ENCODE peak calls at places on chromosomes 12 and 14, in four cellular contexts. One of them, this sample, is unnamed.

GRCh38 chr14:86798330-86798729 is 1194.7 kb downstream of the GALC start:
- DNase-seq in hepatocyte: no peak
- DNase-seq in choroid plexus epithelial cell: peak
- DNase-seq in astrocyte of the spinal cord: no peak
- DNase-seq in this sample: no peak

GRCh38 chr12:130754234-130755001 is 38.3 kb upstream of the RIMBP2 start:
- DNase-seq in hepatocyte: no peak
- DNase-seq in choroid plexus epithelial cell: no peak
- DNase-seq in astrocyte of the spinal cord: no peak
- DNase-seq in this sample: no peak

GRCh38 chr12:13024151-13024946 is 19.8 kb upstream of the FAM234B start:
- DNase-seq in hepatocyte: peak
- DNase-seq in choroid plexus epithelial cell: peak
- DNase-seq in astrocyte of the spinal cord: peak
- DNase-seq in this sample: no peak

GRCh38 chr14:75915063-75915462 is 66.7 kb downstream of the TGFB3 start:
- DNase-seq in hepatocyte: no peak
- DNase-seq in choroid plexus epithelial cell: peak
- DNase-seq in astrocyte of the spinal cord: no peak
- DNase-seq in this sample: no peak

GRCh38 chr12:46562625-46563228 is 190.2 kb upstream of the SLC38A2 start:
- DNase-seq in hepatocyte: no peak
- DNase-seq in choroid plexus epithelial cell: peak
- DNase-seq in astrocyte of the spinal cord: peak
- DNase-seq in this sample: no peak

GRCh38 chr12:57606821-57607220 is 2.2 kb downstream of the DTX3 start:
- DNase-seq in hepatocyte: no peak
- DNase-seq in choroid plexus epithelial cell: no peak
- DNase-seq in astrocyte of the spinal cord: no peak
- DNase-seq in this sample: no peak

GRCh38 chr12:10672231-10672868 is 1.5 kb downstream of the STYK1 start:
- DNase-seq in hepatocyte: no peak
- DNase-seq in choroid plexus epithelial cell: no peak
- DNase-seq in astrocyte of the spinal cord: no peak
- DNase-seq in this sample: no peak

GRCh38 chr12:47346251-47347019 is 266.7 kb upstream of the AMIGO2 start:
- DNase-seq in hepatocyte: peak
- DNase-seq in choroid plexus epithelial cell: no peak
- DNase-seq in astrocyte of the spinal cord: no peak
- DNase-seq in this sample: no peak

GRCh38 chr14:68506021-68506644 is 286.7 kb downstream of the ZFP36L1 start:
- DNase-seq in hepatocyte: no peak
- DNase-seq in choroid plexus epithelial cell: peak
- DNase-seq in astrocyte of the spinal cord: peak
- DNase-seq in this sample: no peak

GRCh38 chr14:26594148-26594547 is 3.7 kb downstream of the NOVA1 start:
- DNase-seq in hepatocyte: no peak
- DNase-seq in choroid plexus epithelial cell: no peak
- DNase-seq in astrocyte of the spinal cord: no peak
- DNase-seq in this sample: no peak

GRCh38 chr12:57712671-57713070 is 18.7 kb downstream of the OS9 start:
- DNase-seq in hepatocyte: no peak
- DNase-seq in choroid plexus epithelial cell: no peak
- DNase-seq in astrocyte of the spinal cord: no peak
- DNase-seq in this sample: no peak

GRCh38 chr12:55965941-55966407 is at the start of gene PMEL:
- DNase-seq in hepatocyte: peak
- DNase-seq in choroid plexus epithelial cell: peak
- DNase-seq in astrocyte of the spinal cord: no peak
- DNase-seq in this sample: no peak

GRCh38 chr12:93894391-93895095 is 217.4 kb downstream of the CRADD start:
- DNase-seq in hepatocyte: peak
- DNase-seq in choroid plexus epithelial cell: peak
- DNase-seq in astrocyte of the spinal cord: peak
- DNase-seq in this sample: peak

GRCh38 chr14:95341115-95341514 is 21.4 kb upstream of the CLMN start:
- DNase-seq in hepatocyte: no peak
- DNase-seq in choroid plexus epithelial cell: no peak
- DNase-seq in astrocyte of the spinal cord: no peak
- DNase-seq in this sample: no peak

GRCh38 chr12:94710933-94711332 is 60.6 kb upstream of the TMCC3 start:
- DNase-seq in hepatocyte: no peak
- DNase-seq in choroid plexus epithelial cell: no peak
- DNase-seq in astrocyte of the spinal cord: no peak
- DNase-seq in this sample: no peak

GRCh38 chr12:97308576-97309198 is 153.9 kb upstream of the RMST start:
- DNase-seq in hepatocyte: peak
- DNase-seq in choroid plexus epithelial cell: peak
- DNase-seq in astrocyte of the spinal cord: peak
- DNase-seq in this sample: no peak

GRCh38 chr14:85308531-85309300 is 221.2 kb upstream of the FLRT2 start:
- DNase-seq in hepatocyte: no peak
- DNase-seq in choroid plexus epithelial cell: peak
- DNase-seq in astrocyte of the spinal cord: peak
- DNase-seq in this sample: no peak

GRCh38 chr12:25648460-25648859 is 95.4 kb upstream of the LMNTD1 start:
- DNase-seq in hepatocyte: peak
- DNase-seq in choroid plexus epithelial cell: peak
- DNase-seq in astrocyte of the spinal cord: peak
- DNase-seq in this sample: no peak

GRCh38 chr14:53570411-53571387 is 385.9 kb downstream of the BMP4 start:
- DNase-seq in hepatocyte: no peak
- DNase-seq in choroid plexus epithelial cell: no peak
- DNase-seq in astrocyte of the spinal cord: no peak
- DNase-seq in this sample: no peak

GRCh38 chr12:132169376-132169775 is 25.1 kb downstream of the NOC4L start:
- DNase-seq in hepatocyte: no peak
- DNase-seq in choroid plexus epithelial cell: no peak
- DNase-seq in astrocyte of the spinal cord: no peak
- DNase-seq in this sample: no peak

GRCh38 chr12:107468182-107468581 is 217.4 kb upstream of the PWP1 start:
- DNase-seq in hepatocyte: no peak
- DNase-seq in choroid plexus epithelial cell: no peak
- DNase-seq in astrocyte of the spinal cord: peak
- DNase-seq in this sample: no peak

GRCh38 chr12:1801285-1801975 is 18.9 kb upstream of the LRTM2 start:
- DNase-seq in hepatocyte: no peak
- DNase-seq in choroid plexus epithelial cell: no peak
- DNase-seq in astrocyte of the spinal cord: no peak
- DNase-seq in this sample: no peak

GRCh38 chr12:89889051-89889450 is 180.4 kb upstream of the ATP2B1 start:
- DNase-seq in hepatocyte: no peak
- DNase-seq in choroid plexus epithelial cell: peak
- DNase-seq in astrocyte of the spinal cord: peak
- DNase-seq in this sample: no peak

GRCh38 chr12:49253033-49253623 is 11.8 kb upstream of the TUBA1C start:
- DNase-seq in hepatocyte: no peak
- DNase-seq in choroid plexus epithelial cell: no peak
- DNase-seq in astrocyte of the spinal cord: peak
- DNase-seq in this sample: no peak

GRCh38 chr12:49256274-49256637 is 8.6 kb upstream of the TUBA1C start:
- DNase-seq in hepatocyte: no peak
- DNase-seq in choroid plexus epithelial cell: no peak
- DNase-seq in astrocyte of the spinal cord: no peak
- DNase-seq in this sample: no peak

GRCh38 chr12:49251357-49251756 is 13.5 kb upstream of the TUBA1C start:
- DNase-seq in hepatocyte: no peak
- DNase-seq in choroid plexus epithelial cell: no peak
- DNase-seq in astrocyte of the spinal cord: no peak
- DNase-seq in this sample: no peak
- TF ChIP-seq CTCF in hepatocyte: no peak
- TF ChIP-seq CTCF in choroid plexus epithelial cell: no peak
- TF ChIP-seq CTCF in astrocyte of the spinal cord: no peak
- TF ChIP-seq CTCF in this sample: no peak

GRCh38 chr14:58919262-58919661 is 269.2 kb upstream of the DAAM1 start:
- DNase-seq in hepatocyte: no peak
- DNase-seq in choroid plexus epithelial cell: peak
- DNase-seq in astrocyte of the spinal cord: peak
- DNase-seq in this sample: no peak
- TF ChIP-seq CTCF in hepatocyte: no peak
- TF ChIP-seq CTCF in choroid plexus epithelial cell: no peak
- TF ChIP-seq CTCF in astrocyte of the spinal cord: no peak
- TF ChIP-seq CTCF in this sample: no peak

GRCh38 chr14:105013150-105013787 is 7.6 kb downstream of the CDCA4 start:
- DNase-seq in hepatocyte: no peak
- DNase-seq in choroid plexus epithelial cell: no peak
- DNase-seq in astrocyte of the spinal cord: no peak
- DNase-seq in this sample: no peak
- TF ChIP-seq CTCF in hepatocyte: no peak
- TF ChIP-seq CTCF in choroid plexus epithelial cell: no peak
- TF ChIP-seq CTCF in astrocyte of the spinal cord: no peak
- TF ChIP-seq CTCF in this sample: no peak

DNA sequence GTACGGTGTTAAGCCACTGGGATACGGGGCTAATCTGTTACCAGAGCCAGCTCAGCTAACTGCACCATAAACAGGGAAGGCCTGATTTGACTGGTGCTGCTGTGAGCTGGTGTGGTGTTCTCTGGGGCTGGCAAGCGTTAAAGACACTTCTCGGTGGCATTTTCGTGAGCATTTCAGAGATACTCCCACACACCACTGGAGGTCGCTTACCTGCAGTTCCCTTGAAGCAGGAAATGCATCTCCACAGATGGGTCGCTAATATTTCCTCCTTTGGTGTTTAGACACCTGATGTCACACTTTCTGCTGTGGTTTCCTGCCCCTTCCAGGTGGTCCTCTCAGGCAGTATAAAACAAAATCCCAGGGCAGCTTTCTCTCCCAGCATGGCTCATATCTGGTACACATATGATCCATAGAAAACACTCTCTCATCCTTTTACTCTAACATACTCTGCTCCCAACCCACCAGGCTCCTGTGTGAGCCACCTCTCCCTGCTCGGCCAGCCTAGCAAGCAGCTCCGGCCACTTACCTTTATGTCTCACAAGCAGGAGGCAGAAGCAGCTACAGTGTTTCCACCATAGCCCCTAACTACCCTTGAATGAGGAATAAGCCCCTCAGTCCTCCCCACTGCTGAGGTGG is 129.9 kb upstream of the GRIN2B start:
- DNase-seq in hepatocyte: peak
- DNase-seq in choroid plexus epithelial cell: no peak
- DNase-seq in astrocyte of the spinal cord: no peak
- DNase-seq in this sample: no peak
- TF ChIP-seq CTCF in hepatocyte: peak
- TF ChIP-seq CTCF in choroid plexus epithelial cell: no peak
- TF ChIP-seq CTCF in astrocyte of the spinal cord: no peak
- TF ChIP-seq CTCF in this sample: no peak

GRCh38 chr12:100651694-100652093 is 78.2 kb downstream of the GAS2L3 start:
- DNase-seq in hepatocyte: no peak
- DNase-seq in choroid plexus epithelial cell: no peak
- DNase-seq in astrocyte of the spinal cord: no peak
- DNase-seq in this sample: no peak

GRCh38 chr12:100652488-100652887 is 79.0 kb downstream of the GAS2L3 start:
- DNase-seq in hepatocyte: no peak
- DNase-seq in choroid plexus epithelial cell: peak
- DNase-seq in astrocyte of the spinal cord: no peak
- DNase-seq in this sample: no peak

GRCh38 chr12:100646896-100647295 is 73.4 kb downstream of the GAS2L3 start:
- DNase-seq in hepatocyte: no peak
- DNase-seq in choroid plexus epithelial cell: no peak
- DNase-seq in astrocyte of the spinal cord: no peak
- DNase-seq in this sample: no peak

GRCh38 chr12:100656141-100656540 is 82.7 kb downstream of the GAS2L3 start:
- DNase-seq in hepatocyte: no peak
- DNase-seq in choroid plexus epithelial cell: no peak
- DNase-seq in astrocyte of the spinal cord: no peak
- DNase-seq in this sample: no peak

GRCh38 chr12:100651108-100651507 is 77.6 kb downstream of the GAS2L3 start:
- DNase-seq in hepatocyte: no peak
- DNase-seq in choroid plexus epithelial cell: no peak
- DNase-seq in astrocyte of the spinal cord: no peak
- DNase-seq in this sample: no peak
- TF ChIP-seq CTCF in hepatocyte: no peak
- TF ChIP-seq CTCF in choroid plexus epithelial cell: peak
- TF ChIP-seq CTCF in astrocyte of the spinal cord: peak
- TF ChIP-seq CTCF in this sample: peak

GRCh38 chr12:64883264-64884163 is 59.1 kb downstream of the TBC1D30 start:
- DNase-seq in hepatocyte: no peak
- DNase-seq in choroid plexus epithelial cell: no peak
- DNase-seq in astrocyte of the spinal cord: no peak
- DNase-seq in this sample: no peak
- TF ChIP-seq CTCF in hepatocyte: no peak
- TF ChIP-seq CTCF in choroid plexus epithelial cell: peak
- TF ChIP-seq CTCF in astrocyte of the spinal cord: peak
- TF ChIP-seq CTCF in this sample: no peak

GRCh38 chr14:50340945-50341344 is 28.8 kb downstream of the DMAC2L start:
- DNase-seq in hepatocyte: no peak
- DNase-seq in choroid plexus epithelial cell: no peak
- DNase-seq in astrocyte of the spinal cord: no peak
- DNase-seq in this sample: no peak
- TF ChIP-seq CTCF in hepatocyte: no peak
- TF ChIP-seq CTCF in choroid plexus epithelial cell: peak
- TF ChIP-seq CTCF in astrocyte of the spinal cord: peak
- TF ChIP-seq CTCF in this sample: no peak

This sample was measured in CD14-positive monocyte.